ENCODE peak calls at places on chromosomes 11 and 22, in eight cellular contexts. One of them, this sample, is unnamed. For H3K4me1, the result is how much of the 10 kb centered on the place peaks cover.

GRCh38 chr11:34565417-34566208 is 52.0 kb upstream of the ELF5 start:
- DNase-seq in kidney: no peak
- DNase-seq in Panc1: peak
- DNase-seq in heart left ventricle: no peak
- DNase-seq in iPS DF 6.9: peak
- DNase-seq in fibroblast of lung: no peak
- DNase-seq in ovary: no peak
- DNase-seq in left ventricle myocardium inferior: no peak
- DNase-seq in this sample: no peak

GRCh38 chr11:117187799-117188481 is 9.4 kb downstream of the SIDT2 start:
- DNase-seq in kidney: peak
- DNase-seq in Panc1: no peak
- DNase-seq in heart left ventricle: no peak
- DNase-seq in iPS DF 6.9: no peak
- DNase-seq in fibroblast of lung: no peak
- DNase-seq in ovary: peak
- DNase-seq in left ventricle myocardium inferior: no peak
- DNase-seq in this sample: peak

GRCh38 chr11:2737226-2737590 is 37.4 kb upstream of the KCNQ1OT1 start:
- DNase-seq in kidney: peak
- DNase-seq in Panc1: no peak
- DNase-seq in heart left ventricle: no peak
- DNase-seq in iPS DF 6.9: no peak
- DNase-seq in fibroblast of lung: no peak
- DNase-seq in ovary: no peak
- DNase-seq in left ventricle myocardium inferior: no peak
- DNase-seq in this sample: no peak

GRCh38 chr22:27139935-27140493 is 482.6 kb downstream of the MIAT start:
- DNase-seq in kidney: no peak
- DNase-seq in Panc1: no peak
- DNase-seq in heart left ventricle: no peak
- DNase-seq in iPS DF 6.9: no peak
- DNase-seq in fibroblast of lung: peak
- DNase-seq in ovary: peak
- DNase-seq in left ventricle myocardium inferior: no peak
- DNase-seq in this sample: no peak

GRCh38 chr22:46292173-46292572 is 4.5 kb upstream of the GTSE1 start:
- DNase-seq in kidney: no peak
- DNase-seq in Panc1: no peak
- DNase-seq in heart left ventricle: no peak
- DNase-seq in iPS DF 6.9: no peak
- DNase-seq in fibroblast of lung: no peak
- DNase-seq in ovary: no peak
- DNase-seq in left ventricle myocardium inferior: no peak
- DNase-seq in this sample: no peak

GRCh38 chr11:44993971-44994705 is 43.5 kb upstream of the TP53I11 start:
- DNase-seq in kidney: no peak
- DNase-seq in Panc1: no peak
- DNase-seq in heart left ventricle: no peak
- DNase-seq in iPS DF 6.9: no peak
- DNase-seq in fibroblast of lung: no peak
- DNase-seq in ovary: no peak
- DNase-seq in left ventricle myocardium inferior: no peak
- DNase-seq in this sample: no peak

GRCh38 chr22:48870436-48870835 is 957.2 kb downstream of the BRD1 start:
- DNase-seq in kidney: peak
- DNase-seq in Panc1: no peak
- DNase-seq in heart left ventricle: no peak
- DNase-seq in iPS DF 6.9: no peak
- DNase-seq in fibroblast of lung: no peak
- DNase-seq in ovary: no peak
- DNase-seq in left ventricle myocardium inferior: no peak
- DNase-seq in this sample: no peak

GRCh38 chr22:48503876-48504275 is 1323.8 kb downstream of the BRD1 start:
- DNase-seq in kidney: peak
- DNase-seq in Panc1: no peak
- DNase-seq in heart left ventricle: no peak
- DNase-seq in iPS DF 6.9: no peak
- DNase-seq in fibroblast of lung: no peak
- DNase-seq in ovary: no peak
- DNase-seq in left ventricle myocardium inferior: no peak
- DNase-seq in this sample: peak

GRCh38 chr22:44901301-44901700 is 108.5 kb downstream of the PHF21B start:
- DNase-seq in kidney: no peak
- DNase-seq in Panc1: no peak
- DNase-seq in heart left ventricle: no peak
- DNase-seq in iPS DF 6.9: no peak
- DNase-seq in fibroblast of lung: peak
- DNase-seq in ovary: no peak
- DNase-seq in left ventricle myocardium inferior: no peak
- DNase-seq in this sample: no peak

GRCh38 chr22:40499187-40499753 is 128.9 kb downstream of the SGSM3 start:
- DNase-seq in kidney: no peak
- DNase-seq in Panc1: peak
- DNase-seq in heart left ventricle: no peak
- DNase-seq in iPS DF 6.9: no peak
- DNase-seq in fibroblast of lung: peak
- DNase-seq in ovary: no peak
- DNase-seq in left ventricle myocardium inferior: no peak
- DNase-seq in this sample: peak

GRCh38 chr11:69603163-69603836 is 37.7 kb upstream of the CCND1 start:
- DNase-seq in kidney: no peak
- DNase-seq in Panc1: no peak
- DNase-seq in heart left ventricle: no peak
- DNase-seq in iPS DF 6.9: no peak
- DNase-seq in fibroblast of lung: no peak
- DNase-seq in ovary: no peak
- DNase-seq in left ventricle myocardium inferior: no peak
- DNase-seq in this sample: no peak

GRCh38 chr11:95792700-95793099 is 2.4 kb downstream of the CEP57 start:
- DNase-seq in kidney: no peak
- DNase-seq in Panc1: no peak
- DNase-seq in heart left ventricle: no peak
- DNase-seq in iPS DF 6.9: no peak
- DNase-seq in fibroblast of lung: no peak
- DNase-seq in ovary: no peak
- DNase-seq in left ventricle myocardium inferior: no peak
- DNase-seq in this sample: no peak

GRCh38 chr22:44557064-44557748 is 59.2 kb upstream of the RTL6 start:
- DNase-seq in kidney: no peak
- DNase-seq in Panc1: no peak
- DNase-seq in heart left ventricle: no peak
- DNase-seq in iPS DF 6.9: no peak
- DNase-seq in fibroblast of lung: no peak
- DNase-seq in ovary: no peak
- DNase-seq in left ventricle myocardium inferior: no peak
- DNase-seq in this sample: no peak

GRCh38 chr11:125375146-125375545 is 120.9 kb downstream of the FEZ1 start:
- DNase-seq in kidney: no peak
- DNase-seq in Panc1: no peak
- DNase-seq in heart left ventricle: no peak
- DNase-seq in iPS DF 6.9: no peak
- DNase-seq in fibroblast of lung: no peak
- DNase-seq in ovary: no peak
- DNase-seq in left ventricle myocardium inferior: no peak
- DNase-seq in this sample: no peak

GRCh38 chr11:112042161-112042960 is 17.2 kb downstream of the DLAT start:
- DNase-seq in kidney: no peak
- DNase-seq in Panc1: no peak
- DNase-seq in heart left ventricle: no peak
- DNase-seq in iPS DF 6.9: no peak
- DNase-seq in fibroblast of lung: peak
- DNase-seq in ovary: no peak
- DNase-seq in left ventricle myocardium inferior: no peak
- DNase-seq in this sample: no peak

GRCh38 chr11:31817054-31817620 is 6.0 kb upstream of the PAX6 start:
- DNase-seq in kidney: no peak
- DNase-seq in Panc1: no peak
- DNase-seq in heart left ventricle: no peak
- DNase-seq in iPS DF 6.9: no peak
- DNase-seq in fibroblast of lung: no peak
- DNase-seq in ovary: no peak
- DNase-seq in left ventricle myocardium inferior: no peak
- DNase-seq in this sample: no peak

GRCh38 chr11:6615882-6616585 is 3.2 kb downstream of the TPP1 start:
- DNase-seq in kidney: no peak
- DNase-seq in Panc1: no peak
- DNase-seq in heart left ventricle: no peak
- DNase-seq in iPS DF 6.9: no peak
- DNase-seq in fibroblast of lung: no peak
- DNase-seq in ovary: no peak
- DNase-seq in left ventricle myocardium inferior: no peak
- DNase-seq in this sample: no peak

GRCh38 chr11:86569109-86569508 is 103.3 kb downstream of the ME3 start:
- DNase-seq in kidney: no peak
- DNase-seq in Panc1: no peak
- DNase-seq in heart left ventricle: no peak
- DNase-seq in iPS DF 6.9: no peak
- DNase-seq in fibroblast of lung: no peak
- DNase-seq in ovary: no peak
- DNase-seq in left ventricle myocardium inferior: no peak
- DNase-seq in this sample: no peak

GRCh38 chr11:19382131-19382611 is 141.4 kb upstream of the E2F8 start:
- DNase-seq in kidney: no peak
- DNase-seq in Panc1: no peak
- DNase-seq in heart left ventricle: no peak
- DNase-seq in iPS DF 6.9: no peak
- DNase-seq in fibroblast of lung: no peak
- DNase-seq in ovary: no peak
- DNase-seq in left ventricle myocardium inferior: no peak
- DNase-seq in this sample: no peak

GRCh38 chr11:18599739-18600230 is at the start of gene MISFA:
- DNase-seq in kidney: no peak
- DNase-seq in Panc1: no peak
- DNase-seq in heart left ventricle: no peak
- DNase-seq in iPS DF 6.9: no peak
- DNase-seq in fibroblast of lung: no peak
- DNase-seq in ovary: no peak
- DNase-seq in left ventricle myocardium inferior: no peak
- DNase-seq in this sample: no peak

GRCh38 chr11:116112031-116112935 is 608.1 kb upstream of the CADM1 start:
- DNase-seq in kidney: no peak
- DNase-seq in Panc1: no peak
- DNase-seq in heart left ventricle: no peak
- DNase-seq in iPS DF 6.9: no peak
- DNase-seq in fibroblast of lung: no peak
- DNase-seq in ovary: no peak
- DNase-seq in left ventricle myocardium inferior: no peak
- DNase-seq in this sample: no peak

GRCh38 chr11:61131186-61131585 is 28.9 kb downstream of the CD5 start:
- DNase-seq in kidney: no peak
- DNase-seq in Panc1: no peak
- DNase-seq in heart left ventricle: no peak
- DNase-seq in iPS DF 6.9: no peak
- DNase-seq in fibroblast of lung: no peak
- DNase-seq in ovary: no peak
- DNase-seq in left ventricle myocardium inferior: no peak
- DNase-seq in this sample: no peak

GRCh38 chr11:61131586-61131985 is 29.3 kb downstream of the CD5 start:
- DNase-seq in kidney: peak
- DNase-seq in Panc1: no peak
- DNase-seq in heart left ventricle: no peak
- DNase-seq in iPS DF 6.9: no peak
- DNase-seq in fibroblast of lung: no peak
- DNase-seq in ovary: no peak
- DNase-seq in left ventricle myocardium inferior: no peak
- DNase-seq in this sample: no peak

GRCh38 chr11:61131998-61132555 is 29.1 kb downstream of the VPS37C start:
- DNase-seq in kidney: peak
- DNase-seq in Panc1: no peak
- DNase-seq in heart left ventricle: no peak
- DNase-seq in iPS DF 6.9: no peak
- DNase-seq in fibroblast of lung: no peak
- DNase-seq in ovary: no peak
- DNase-seq in left ventricle myocardium inferior: no peak
- DNase-seq in this sample: no peak

GRCh38 chr11:61133145-61133544 is 28.1 kb downstream of the VPS37C start:
- DNase-seq in kidney: peak
- DNase-seq in Panc1: no peak
- DNase-seq in heart left ventricle: no peak
- DNase-seq in iPS DF 6.9: no peak
- DNase-seq in fibroblast of lung: no peak
- DNase-seq in ovary: no peak
- DNase-seq in left ventricle myocardium inferior: no peak
- DNase-seq in this sample: no peak

DNA sequence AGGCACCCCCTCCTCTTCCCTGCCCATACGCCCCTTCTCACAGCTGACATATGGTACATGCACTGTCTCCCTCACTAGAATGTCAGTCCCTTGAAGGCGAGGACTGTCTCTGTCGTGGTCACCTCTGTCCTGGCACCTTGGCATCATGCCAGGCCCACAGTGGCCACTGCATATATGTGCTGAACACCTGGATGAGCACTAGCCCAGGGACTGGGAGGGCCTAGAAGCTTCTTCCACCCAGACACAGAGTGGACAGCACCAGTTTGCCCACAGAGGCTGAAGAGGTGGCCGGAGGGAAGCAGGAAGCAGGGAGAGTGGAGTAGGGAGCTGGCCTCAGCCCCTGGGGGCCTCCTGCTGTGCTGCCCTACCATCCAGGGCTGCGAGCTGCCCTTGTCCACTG is 28.6 kb downstream of the VPS37C start:
- DNase-seq in kidney: peak
- DNase-seq in Panc1: no peak
- DNase-seq in heart left ventricle: no peak
- DNase-seq in iPS DF 6.9: no peak
- DNase-seq in fibroblast of lung: no peak
- DNase-seq in ovary: no peak
- DNase-seq in left ventricle myocardium inferior: no peak
- DNase-seq in this sample: no peak
- H3K27ac ChIP-seq in kidney: no peak
- H3K27ac ChIP-seq in Panc1: no peak
- H3K27ac ChIP-seq in heart left ventricle: no peak
- H3K27ac ChIP-seq in iPS DF 6.9: no peak
- H3K27ac ChIP-seq in fibroblast of lung: no peak
- H3K27ac ChIP-seq in ovary: no peak
- H3K27ac ChIP-seq in left ventricle myocardium inferior: no peak
- H3K27ac ChIP-seq in this sample: no peak

GRCh38 chr11:72737341-72737740 is 14.9 kb downstream of the ARAP1 start:
- DNase-seq in kidney: peak
- DNase-seq in Panc1: no peak
- DNase-seq in heart left ventricle: no peak
- DNase-seq in iPS DF 6.9: no peak
- DNase-seq in fibroblast of lung: no peak
- DNase-seq in ovary: no peak
- DNase-seq in left ventricle myocardium inferior: no peak
- DNase-seq in this sample: no peak
- H3K4me1 ChIP-seq in kidney: under half
- H3K4me1 ChIP-seq in Panc1: under half
- H3K4me1 ChIP-seq in heart left ventricle: under half
- H3K4me1 ChIP-seq in iPS DF 6.9: under half
- H3K4me1 ChIP-seq in fibroblast of lung: under half
- H3K4me1 ChIP-seq in ovary: under half
- H3K4me1 ChIP-seq in left ventricle myocardium inferior: under half
- H3K4me1 ChIP-seq in this sample: under half

GRCh38 chr11:20497124-20497792 is 102.2 kb upstream of the SLC6A5 start:
- DNase-seq in kidney: no peak
- DNase-seq in Panc1: no peak
- DNase-seq in heart left ventricle: no peak
- DNase-seq in iPS DF 6.9: no peak
- DNase-seq in fibroblast of lung: no peak
- DNase-seq in ovary: no peak
- DNase-seq in left ventricle myocardium inferior: no peak
- DNase-seq in this sample: no peak
- H3K4me3 ChIP-seq in kidney: no peak
- H3K4me3 ChIP-seq in Panc1: no peak
- H3K4me3 ChIP-seq in heart left ventricle: no peak
- H3K4me3 ChIP-seq in iPS DF 6.9: no peak
- H3K4me3 ChIP-seq in fibroblast of lung: no peak
- H3K4me3 ChIP-seq in ovary: no peak
- H3K4me3 ChIP-seq in left ventricle myocardium inferior: no peak
- H3K4me3 ChIP-seq in this sample: no peak

GRCh38 chr11:46694095-46694494 is 6.3 kb downstream of the ARHGAP1 start:
- DNase-seq in kidney: no peak
- DNase-seq in Panc1: no peak
- DNase-seq in heart left ventricle: no peak
- DNase-seq in iPS DF 6.9: no peak
- DNase-seq in fibroblast of lung: no peak
- DNase-seq in ovary: no peak
- DNase-seq in left ventricle myocardium inferior: no peak
- DNase-seq in this sample: no peak
- H3K27ac ChIP-seq in kidney: peak
- H3K27ac ChIP-seq in Panc1: no peak
- H3K27ac ChIP-seq in heart left ventricle: no peak
- H3K27ac ChIP-seq in iPS DF 6.9: no peak
- H3K27ac ChIP-seq in fibroblast of lung: peak
- H3K27ac ChIP-seq in ovary: no peak
- H3K27ac ChIP-seq in left ventricle myocardium inferior: peak
- H3K27ac ChIP-seq in this sample: peak